ENCODE peak calls at places on chromosomes 12 and 14, in five cellular contexts. S is LoVo; M is Jurkat, Clone E6-1; W is coronary artery; K is HT-29. I is an unnamed sample.

GRCh38 chr12:104596128-104596799 is 139.5 kb downstream of the CHST11 start:
- DNase-seq in M (no peak), K (no peak), W (peak), S (no peak), I (no peak)

GRCh38 chr12:2013527-2014223 is 9.4 kb upstream of the DCP1B start:
- DNase-seq in M (no peak), K (no peak), W (no peak), S (no peak), I (no peak)

GRCh38 chr12:112121780-112122565 is 3.4 kb upstream of the TRAFD1 start:
- DNase-seq in S (peak), K (no peak), M (no peak), W (peak), I (no peak)

GRCh38 chr12:62799766-62800406 is 135.1 kb downstream of the PPM1H start:
- DNase-seq in K (no peak), S (no peak), W (no peak), M (no peak), I (no peak)

GRCh38 chr12:70660620-70661219 is 23.5 kb upstream of the PTPRB start:
- DNase-seq in M (peak), S (peak), K (no peak), W (no peak), I (no peak)

GRCh38 chr14:89912667-89913211 is 41.8 kb downstream of the EFCAB11 start:
- DNase-seq in K (peak), W (no peak), M (no peak), S (no peak), I (peak)

GRCh38 chr12:132584472-132584871 is 25.9 kb downstream of the LRCOL1 start:
- DNase-seq in K (no peak), M (no peak), S (no peak), W (no peak), I (no peak)

GRCh38 chr12:117098361-117099217 is 627 bp downstream of the TESC start:
- DNase-seq in M (no peak), W (no peak), S (peak), K (peak), I (peak)

GRCh38 chr12:69405466-69405865 is 45.9 kb downstream of the YEATS4 start:
- DNase-seq in M (no peak), W (peak), K (peak), S (peak), I (no peak)

GRCh38 chr12:26239127-26239500 is 43.7 kb downstream of the SSPN start:
- DNase-seq in W (no peak), M (no peak), S (no peak), K (no peak), I (no peak)

I was measured in NCI-H1417.